ENCODE peak calls at places on chromosomes 2 and 18, in four cellular contexts. W, C, K and Z are unnamed samples.

GRCh38 chr2:121532347-121532766 is 1.7 kb downstream of the RNU4ATAC start:
- DNase-seq in W (no peak), C (peak; percentile 57), K (peak; percentile 45), Z (peak; percentile 26)

GRCh38 chr2:68722712-68723111 is 11.9 kb upstream of the ARHGAP25 start:
- DNase-seq in W (no peak), C (peak; percentile 36), K (no peak), Z (no peak)

GRCh38 chr2:85577386-85578242 is at the start of gene VAMP8:
- DNase-seq in W (peak; percentile 48), C (peak; percentile 61), K (peak; percentile 48), Z (peak; percentile 42)

GRCh38 chr18:37537868-37538525 is 27.6 kb downstream of the CELF4 start:
- DNase-seq in W (no peak), C (peak; percentile 49), K (peak; percentile 58), Z (peak; percentile 20)

GRCh38 chr18:75923169-75923568 is 495.7 kb upstream of the SMIM21 start:
- DNase-seq in W (no peak), C (no peak), K (peak; percentile 29), Z (peak; percentile 94)

GRCh38 chr2:135245055-135245454 is 193.0 kb downstream of the RAB3GAP1 start:
- DNase-seq in W (no peak), C (peak; percentile 80), K (no peak), Z (peak; percentile 88)

GRCh38 chr2:161165811-161166210 is 5.6 kb downstream of the TANK start:
- DNase-seq in W (no peak), C (peak; percentile 71), K (no peak), Z (no peak)

GRCh38 chr2:230268606-230269222 is 43.2 kb downstream of the SP140 start:
- DNase-seq in W (no peak), C (no peak), K (no peak), Z (no peak)

GRCh38 chr18:72543362-72544055 is 633 bp downstream of the CBLN2 start:
- DNase-seq in W (no peak), C (no peak), K (no peak), Z (no peak)

GRCh38 chr2:66874411-66874810 is 439.5 kb downstream of the MEIS1 start:
- DNase-seq in W (no peak), C (no peak), K (no peak), Z (peak; percentile 69)

GRCh38 chr2:235669983-235670962 is 176.4 kb downstream of the AGAP1 start:
- DNase-seq in W (no peak), C (no peak), K (peak; percentile 22), Z (no peak)

GRCh38 chr18:78627546-78628315 is 351.9 kb upstream of the SALL3 start:
- DNase-seq in W (no peak), C (no peak), K (no peak), Z (no peak)

GRCh38 chr18:13726972-13727331 is 479 bp downstream of the RNMT start:
- DNase-seq in W (peak; percentile 2), C (peak; percentile 48), K (no peak), Z (peak; percentile 32)

GRCh38 chr2:222875482-222875881 is 14.6 kb downstream of the ACSL3 start:
- DNase-seq in W (no peak), C (no peak), K (no peak), Z (no peak)